ENCODE peak calls at places on chromosome 20, in nine cellular contexts. T is foreskin fibroblast, O is bronchial epithelial cell, H is nephron progenitor cell, B is RWPE1, Z is Peyer's patch, K is body of pancreas, R is fibroblast of mammary gland, U is fibroblast of lung. E is an unnamed sample.
A peak's percentile ranks its signal among the peaks of the same experiment; 100 is the strongest.

GRCh38 chr20:38725959-38726848 is 1.9 kb downstream of the SLC32A1 start:
- DNase-seq in T (no peak), O (no peak), H (peak; percentile 86), B (peak; percentile 69), Z (peak; percentile 64), K (peak; percentile 68), R (peak; percentile 37), U (peak; percentile 34), E (peak; percentile 39)

GRCh38 chr20:60214901-60215522 is 256.8 kb downstream of the CDH26 start:
- DNase-seq in T (no peak), O (peak; percentile 23), H (no peak), B (no peak), Z (no peak), K (no peak), R (peak; percentile 35), U (peak; percentile 5), E (peak; percentile 45)

GRCh38 chr20:2741881-2742280 is 49.3 kb downstream of the EBF4 start:
- DNase-seq in T (no peak), O (no peak), H (no peak), B (no peak), Z (no peak), K (no peak), R (no peak), U (no peak), E (no peak)

GRCh38 chr20:2596673-2597279 is 55.7 kb upstream of the NOP56 start:
- DNase-seq in T (peak; percentile 48), O (no peak), H (no peak), B (no peak), Z (no peak), K (no peak), R (peak; percentile 63), U (no peak), E (no peak)

GRCh38 chr20:10985536-10985935 is 311.7 kb upstream of the JAG1 start:
- DNase-seq in T (peak; percentile 47), O (peak; percentile 73), H (no peak), B (peak; percentile 22), Z (no peak), K (no peak), R (peak; percentile 75), U (peak; percentile 72), E (peak; percentile 53)

GRCh38 chr20:39849664-39850063 is 839.4 kb downstream of the MAFB start:
- DNase-seq in T (peak; percentile 91), O (peak; percentile 80), H (peak; percentile 9), B (peak; percentile 73), Z (peak; percentile 29), K (peak; percentile 59), R (peak; percentile 98), U (peak; percentile 91), E (peak; percentile 80)

GRCh38 chr20:1894951-1895673 is at the start of gene SIRPA:
- DNase-seq in T (peak; percentile 63), O (no peak), H (peak; percentile 61), B (peak; percentile 95), Z (no peak), K (peak; percentile 67), R (peak; percentile 60), U (peak; percentile 73), E (peak; percentile 67)

GRCh38 chr20:26295006-26295405 is 598.4 kb upstream of the ZNF337 start:
- DNase-seq in T (no peak), O (no peak), H (no peak), B (no peak), Z (no peak), K (no peak), R (no peak), U (no peak), E (no peak)

GRCh38 chr20:33667245-33668086 is 723 bp downstream of the ACTL10 start:
- DNase-seq in T (peak; percentile 74), O (peak; percentile 51), H (peak; percentile 31), B (no peak), Z (peak; percentile 66), K (peak; percentile 89), R (peak; percentile 79), U (peak; percentile 66), E (peak; percentile 69)

GRCh38 chr20:33664762-33665144 is 2.0 kb upstream of the ACTL10 start:
- DNase-seq in T (no peak), O (no peak), H (no peak), B (no peak), Z (no peak), K (no peak), R (peak; percentile 28), U (no peak), E (no peak)

GRCh38 chr20:33668087-33668790 is 1.5 kb downstream of the ACTL10 start:
- DNase-seq in T (no peak), O (no peak), H (peak; percentile 76), B (peak; percentile 97), Z (peak; percentile 76), K (no peak), R (no peak), U (no peak), E (no peak)

GRCh38 chr20:33668791-33669155 is 2.0 kb downstream of the ACTL10 start:
- DNase-seq in T (no peak), O (no peak), H (no peak), B (no peak), Z (no peak), K (no peak), R (no peak), U (no peak), E (no peak)

DNA sequence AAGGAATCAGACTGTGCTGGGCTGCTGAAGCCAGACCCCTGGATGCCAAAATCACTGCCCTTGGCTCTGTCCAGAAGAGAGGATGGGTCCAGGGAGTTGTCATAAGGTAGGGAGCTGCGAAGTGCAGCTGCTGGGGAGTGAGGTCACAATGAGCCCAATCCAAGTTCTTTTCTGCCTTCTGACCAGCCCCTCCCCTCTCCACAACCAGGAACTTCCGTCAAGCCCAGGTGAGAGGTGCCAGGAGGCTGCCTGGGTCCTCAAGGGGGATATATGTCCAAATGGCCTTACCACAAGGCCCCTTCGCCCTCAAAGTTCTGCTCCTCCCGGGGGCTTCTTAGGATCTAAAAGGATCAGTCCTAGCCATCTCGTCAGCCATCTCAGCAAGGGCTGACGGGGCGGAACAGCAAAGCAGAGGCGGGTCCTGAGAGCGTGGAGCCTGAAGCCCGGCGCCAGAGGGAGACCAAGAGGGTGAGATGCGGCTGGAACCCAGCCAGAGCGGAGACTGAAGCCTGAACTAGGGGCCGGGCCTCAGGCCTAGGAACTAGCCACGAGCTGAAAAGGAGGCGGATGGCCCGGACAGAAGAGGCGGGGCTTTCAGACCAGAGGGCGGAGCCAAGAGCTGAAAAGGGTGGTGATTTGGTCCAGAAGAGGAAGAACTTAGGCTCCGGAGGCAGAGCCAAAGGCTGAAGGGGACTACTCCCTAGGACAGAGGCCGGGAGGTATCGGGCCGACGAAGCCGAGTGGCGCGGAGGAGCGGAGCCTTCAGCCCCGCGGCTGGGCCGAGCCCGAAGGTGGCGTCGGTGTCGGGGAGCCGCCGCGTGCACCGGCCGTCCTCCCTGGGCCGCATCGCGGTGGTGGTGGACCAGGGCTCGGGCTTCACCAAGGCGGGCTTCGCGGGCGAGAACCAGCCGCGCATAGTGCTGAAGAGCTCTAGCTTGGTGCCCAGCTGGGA is at the start of gene ACTL10:
- DNase-seq in T (peak; percentile 99), O (peak; percentile 92), H (peak; percentile 85), B (peak; percentile 99), Z (peak; percentile 98), K (peak; percentile 100), R (peak; percentile 98), U (peak; percentile 98), E (peak; percentile 97)
- TF ChIP-seq CTCF in T (peak; percentile 39), O (peak; percentile 28), H (no peak), B (peak; percentile 45), Z (no peak), K (peak; percentile 16), R (peak; percentile 33), U (peak; percentile 43), E (peak; percentile 33)

GRCh38 chr20:63819224-63819917 is 11.7 kb downstream of the ZBTB46 start:
- DNase-seq in T (peak; percentile 35), O (no peak), H (no peak), B (peak; percentile 45), Z (no peak), K (no peak), R (peak; percentile 28), U (peak; percentile 64), E (peak; percentile 72)
- TF ChIP-seq CTCF in T (no peak), O (peak; percentile 28), H (peak; percentile 12), B (peak; percentile 62), Z (no peak), K (no peak), R (peak; percentile 26), U (peak; percentile 53), E (peak; percentile 43)

DNA sequence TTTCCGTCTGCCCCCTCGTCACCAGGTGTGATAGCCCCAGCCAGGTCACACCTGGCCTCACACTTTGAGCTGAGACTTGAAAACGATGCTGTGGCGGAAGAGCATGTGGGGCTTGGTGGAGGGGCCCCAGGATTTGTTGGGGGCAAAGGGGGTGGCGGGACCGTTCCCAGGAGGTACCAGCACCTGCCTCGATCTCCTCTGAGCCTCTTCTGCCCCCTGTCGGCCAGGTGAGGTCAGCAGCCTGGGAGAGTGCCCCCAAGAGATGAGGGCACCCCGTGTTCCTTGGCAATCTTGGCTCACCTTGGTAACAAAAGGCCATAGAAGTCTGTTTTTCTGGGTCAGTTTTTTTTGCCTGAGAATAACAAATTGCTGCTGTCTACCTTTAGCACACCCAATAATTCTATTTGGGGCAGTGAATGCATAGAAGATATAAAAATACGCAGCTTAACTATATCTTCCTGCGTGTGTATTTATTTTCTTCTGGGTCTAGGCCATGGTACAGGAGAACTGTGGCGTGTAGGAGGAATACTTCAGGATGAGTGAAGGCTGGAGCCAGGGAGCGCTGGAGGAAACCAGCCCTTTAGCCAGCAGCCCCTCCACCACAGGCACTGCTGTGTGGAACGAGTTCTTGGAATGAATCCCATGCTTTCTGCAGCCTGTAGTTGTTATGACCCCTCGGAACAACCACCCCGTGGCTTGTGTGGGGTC is 25.2 kb downstream of the SPATA2 start:
- DNase-seq in T (no peak), O (peak; percentile 8), H (no peak), B (peak; percentile 59), Z (no peak), K (peak; percentile 64), R (no peak), U (no peak), E (no peak)
- TF ChIP-seq CTCF in T (no peak), O (peak; percentile 89), H (no peak), B (peak; percentile 83), Z (no peak), K (no peak), R (peak; percentile 7), U (no peak), E (no peak)

GRCh38 chr20:62064788-62065668 is 653 bp downstream of the TAF4 start:
- DNase-seq in T (no peak), O (no peak), H (peak; percentile 61), B (peak; percentile 42), Z (no peak), K (peak; percentile 46), R (no peak), U (no peak), E (no peak)

GRCh38 chr20:62063601-62063980 is 2.1 kb downstream of the TAF4 start:
- DNase-seq in T (no peak), O (no peak), H (peak; percentile 65), B (no peak), Z (no peak), K (no peak), R (peak; percentile 26), U (peak; percentile 35), E (peak; percentile 61)

GRCh38 chr20:62065669-62066338 is at the start of gene TAF4:
- DNase-seq in T (peak; percentile 58), O (no peak), H (peak; percentile 85), B (peak; percentile 100), Z (peak; percentile 63), K (peak; percentile 80), R (peak; percentile 53), U (peak; percentile 68), E (peak; percentile 70)

GRCh38 chr20:62062661-62063600 is 2.8 kb downstream of the TAF4 start:
- DNase-seq in T (no peak), O (no peak), H (no peak), B (no peak), Z (no peak), K (no peak), R (no peak), U (no peak), E (peak; percentile 18)

DNA sequence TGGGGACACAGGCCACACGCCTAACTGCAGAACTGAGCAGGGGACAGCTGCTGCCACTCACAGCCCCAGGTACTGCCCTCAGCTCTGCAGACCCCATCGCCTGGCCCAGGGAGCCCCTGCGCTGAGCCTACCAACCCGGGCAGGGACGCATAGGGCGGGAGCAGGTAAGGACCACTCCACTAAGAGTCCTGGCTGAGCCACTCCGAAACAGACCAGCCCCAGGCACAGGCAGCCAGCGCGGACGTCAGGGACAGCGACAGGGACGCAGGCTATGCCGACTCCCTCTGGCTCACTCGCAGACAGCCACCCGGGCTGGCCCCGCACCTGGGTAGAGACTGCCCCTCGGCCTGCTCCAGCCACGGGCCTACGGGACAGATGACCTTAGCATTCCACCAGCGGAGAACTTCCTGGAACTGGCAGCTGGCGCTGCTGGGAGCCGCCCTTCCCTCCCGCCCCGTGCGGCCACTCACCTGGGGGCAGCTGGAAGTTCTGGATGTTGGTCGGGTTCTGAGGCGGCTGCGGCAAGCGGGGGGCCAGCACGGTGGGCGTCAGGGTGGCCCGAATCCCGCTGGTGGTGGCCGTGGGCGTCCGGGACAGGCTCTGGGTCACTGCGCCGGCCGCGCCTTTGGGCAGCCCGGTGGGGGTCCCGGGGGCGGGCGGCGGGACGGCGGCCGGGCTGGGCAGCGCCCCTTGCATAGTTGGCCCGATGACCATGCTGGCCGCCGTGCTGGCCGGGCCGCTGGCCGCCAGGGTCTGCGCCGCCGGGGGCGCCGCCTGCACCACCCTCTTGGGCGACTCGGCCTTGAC is 1.5 kb downstream of the TAF4 start:
- DNase-seq in T (no peak), O (no peak), H (peak; percentile 40), B (peak; percentile 55), Z (no peak), K (peak; percentile 72), R (no peak), U (no peak), E (no peak)
- TF ChIP-seq CTCF in T (no peak), O (no peak), H (no peak), B (no peak), Z (no peak), K (no peak), R (no peak), U (no peak), E (no peak)

E was measured in fibroblast of villous mesenchyme.